ENCODE peak calls at places on chromosomes 13 and 19, in six cellular contexts. T, S, Q, J, X and M are unnamed samples.

GRCh38 chr19:38210458-38210987 is 13.5 kb downstream of the DPF1 start:
- DNase-seq in T (peak), S (no peak), Q (no peak), J (peak), X (no peak), M (no peak)

GRCh38 chr13:42893346-42893745 is 98.7 kb downstream of the EPSTI1 start:
- DNase-seq in T (no peak), S (no peak), Q (no peak), J (peak), X (no peak), M (no peak)

GRCh38 chr19:4914736-4915501 is 5.6 kb downstream of the UHRF1 start:
- DNase-seq in T (peak), S (peak), Q (peak), J (peak), X (peak), M (peak)

GRCh38 chr13:98222081-98222554 is 45.0 kb upstream of the RNF113B start:
- DNase-seq in T (no peak), S (no peak), Q (no peak), J (peak), X (no peak), M (no peak)

GRCh38 chr13:30027569-30028455 is 177.4 kb upstream of the UBL3 start:
- DNase-seq in T (no peak), S (no peak), Q (no peak), J (peak), X (no peak), M (no peak)

GRCh38 chr19:2494447-2495129 is 18.7 kb downstream of the GADD45B start:
- DNase-seq in T (peak), S (peak), Q (peak), J (peak), X (peak), M (peak)

GRCh38 chr19:32196690-32197420 is 148.6 kb upstream of the ZNF507 start:
- DNase-seq in T (no peak), S (no peak), Q (no peak), J (no peak), X (no peak), M (no peak)

GRCh38 chr13:94710881-94711560 is 1.3 kb downstream of the SOX21 start:
- DNase-seq in T (no peak), S (no peak), Q (peak), J (no peak), X (no peak), M (no peak)

GRCh38 chr13:51675385-51675784 is 91.1 kb downstream of the WDFY2 start:
- DNase-seq in T (no peak), S (no peak), Q (no peak), J (no peak), X (no peak), M (no peak)

GRCh38 chr13:98752111-98752941 is at the start of gene SLC15A1:
- DNase-seq in T (no peak), S (no peak), Q (no peak), J (no peak), X (no peak), M (no peak)

GRCh38 chr19:16205205-16206045 is 7.7 kb downstream of the AP1M1 start:
- DNase-seq in T (no peak), S (no peak), Q (no peak), J (no peak), X (no peak), M (no peak)

GRCh38 chr13:66219493-66219892 is 1010.6 kb downstream of the PCDH9 start:
- DNase-seq in T (no peak), S (no peak), Q (no peak), J (no peak), X (no peak), M (no peak)

GRCh38 chr13:37526710-37527446 is 71.7 kb downstream of the POSTN start:
- DNase-seq in T (no peak), S (no peak), Q (no peak), J (no peak), X (no peak), M (no peak)

GRCh38 chr19:2089001-2089711 is 7.0 kb downstream of the MOB3A start:
- DNase-seq in T (no peak), S (no peak), Q (no peak), J (peak), X (no peak), M (no peak)

GRCh38 chr19:17847538-17848366 is at the start of gene JAK3:
- DNase-seq in T (peak), S (peak), Q (no peak), J (peak), X (no peak), M (peak)

GRCh38 chr13:46893221-46893620 is 3.6 kb downstream of the HTR2A start:
- DNase-seq in T (no peak), S (no peak), Q (no peak), J (no peak), X (no peak), M (no peak)

GRCh38 chr19:6062274-6062673 is 48.0 kb downstream of the RFX2 start:
- DNase-seq in T (no peak), S (peak), Q (no peak), J (no peak), X (peak), M (no peak)

GRCh38 chr13:100131863-100132574 is 43.1 kb downstream of the PCCA start:
- DNase-seq in T (no peak), S (no peak), Q (peak), J (peak), X (no peak), M (no peak)

GRCh38 chr19:45638930-45639729 is at the start of gene EML2:
- DNase-seq in T (peak), S (peak), Q (peak), J (no peak), X (peak), M (peak)

GRCh38 chr13:82010780-82011179 is 1669.9 kb upstream of the SPRY2 start:
- DNase-seq in T (no peak), S (no peak), Q (no peak), J (no peak), X (no peak), M (no peak)

GRCh38 chr19:16462757-16463250 is 9.0 kb downstream of the EPS15L1 start:
- DNase-seq in T (no peak), S (no peak), Q (no peak), J (peak), X (no peak), M (no peak)

GRCh38 chr13:102675115-102675514 is 19.7 kb downstream of the METTL21C start:
- DNase-seq in T (no peak), S (no peak), Q (no peak), J (no peak), X (no peak), M (no peak)

GRCh38 chr13:85386424-85386823 is 412.8 kb downstream of the SLITRK6 start:
- DNase-seq in T (no peak), S (no peak), Q (peak), J (no peak), X (no peak), M (no peak)

GRCh38 chr13:106357198-106357597 is 178.3 kb downstream of the EFNB2 start:
- DNase-seq in T (no peak), S (no peak), Q (no peak), J (peak), X (no peak), M (no peak)

GRCh38 chr19:18677156-18677555 is 6.3 kb upstream of the CRTC1 start:
- DNase-seq in T (no peak), S (no peak), Q (no peak), J (no peak), X (no peak), M (no peak)

GRCh38 chr13:84358601-84359000 is 476.3 kb upstream of the SLITRK1 start:
- DNase-seq in T (no peak), S (no peak), Q (no peak), J (no peak), X (no peak), M (no peak)

GRCh38 chr13:66556306-66556705 is 673.8 kb downstream of the PCDH9 start:
- DNase-seq in T (no peak), S (no peak), Q (no peak), J (peak), X (no peak), M (no peak)

GRCh38 chr13:41942462-41943094 is 18.3 kb downstream of the VWA8 start:
- DNase-seq in T (no peak), S (no peak), Q (peak), J (peak), X (no peak), M (no peak)

GRCh38 chr19:22199171-22199570 is 2.4 kb upstream of the ZNF676 start:
- DNase-seq in T (no peak), S (no peak), Q (no peak), J (no peak), X (no peak), M (no peak)

GRCh38 chr13:28411859-28412353 is 83.0 kb downstream of the FLT1 start:
- DNase-seq in T (no peak), S (no peak), Q (no peak), J (peak), X (no peak), M (no peak)

GRCh38 chr19:6572217-6572616 is 18.7 kb downstream of the CD70 start:
- DNase-seq in T (peak), S (no peak), Q (no peak), J (no peak), X (peak), M (no peak)

GRCh38 chr19:37007587-37008220 is 70.5 kb upstream of the ZNF420 start:
- DNase-seq in T (peak), S (no peak), Q (peak), J (no peak), X (peak), M (peak)

GRCh38 chr19:10812902-10813404 is 23.1 kb downstream of the TMED1 start:
- DNase-seq in T (no peak), S (no peak), Q (peak), J (peak), X (peak), M (no peak)
- H3K27ac ChIP-seq in T (no peak), S (no peak), Q (peak), J (peak), X (no peak), M (no peak)

GRCh38 chr13:33544308-33544707 is 258.8 kb upstream of the STARD13 start:
- DNase-seq in T (no peak), S (no peak), Q (no peak), J (no peak), X (no peak), M (no peak)
- H3K27ac ChIP-seq in T (peak), S (peak), Q (no peak), J (peak), X (peak), M (peak)

DNA sequence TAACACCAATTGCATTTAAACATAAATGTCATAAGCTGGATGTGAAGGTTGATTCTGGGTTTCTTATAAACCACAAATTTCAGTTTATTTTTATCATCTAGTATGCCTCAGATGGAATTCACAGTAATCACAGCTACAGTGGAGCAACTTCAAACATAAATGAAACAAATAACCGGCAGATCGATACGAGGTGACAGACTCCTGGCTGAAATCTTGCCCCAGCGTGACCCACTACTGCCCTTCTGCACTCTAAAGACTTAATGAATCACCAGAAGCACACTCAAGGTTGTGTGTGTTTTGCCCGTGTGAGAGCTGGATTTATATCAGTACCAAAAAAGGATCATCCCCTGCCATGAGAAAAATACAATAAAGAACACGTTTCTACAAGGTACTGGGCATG is 161.7 kb downstream of the KLF12 start:
- DNase-seq in T (no peak), S (no peak), Q (no peak), J (no peak), X (no peak), M (no peak)
- H3K27ac ChIP-seq in T (no peak), S (no peak), Q (no peak), J (no peak), X (no peak), M (no peak)

GRCh38 chr19:530133-531008 is 1.2 kb upstream of the CDC34 start:
- DNase-seq in T (no peak), S (no peak), Q (no peak), J (no peak), X (no peak), M (no peak)

GRCh38 chr19:531753-532571 is at the start of gene CDC34:
- DNase-seq in T (no peak), S (no peak), Q (no peak), J (no peak), X (no peak), M (no peak)

GRCh38 chr19:533485-534058 is 2.0 kb downstream of the CDC34 start:
- DNase-seq in T (no peak), S (no peak), Q (no peak), J (no peak), X (no peak), M (no peak)

GRCh38 chr19:532578-533484 is 1.3 kb downstream of the CDC34 start:
- DNase-seq in T (peak), S (peak), Q (peak), J (peak), X (peak), M (peak)

DNA sequence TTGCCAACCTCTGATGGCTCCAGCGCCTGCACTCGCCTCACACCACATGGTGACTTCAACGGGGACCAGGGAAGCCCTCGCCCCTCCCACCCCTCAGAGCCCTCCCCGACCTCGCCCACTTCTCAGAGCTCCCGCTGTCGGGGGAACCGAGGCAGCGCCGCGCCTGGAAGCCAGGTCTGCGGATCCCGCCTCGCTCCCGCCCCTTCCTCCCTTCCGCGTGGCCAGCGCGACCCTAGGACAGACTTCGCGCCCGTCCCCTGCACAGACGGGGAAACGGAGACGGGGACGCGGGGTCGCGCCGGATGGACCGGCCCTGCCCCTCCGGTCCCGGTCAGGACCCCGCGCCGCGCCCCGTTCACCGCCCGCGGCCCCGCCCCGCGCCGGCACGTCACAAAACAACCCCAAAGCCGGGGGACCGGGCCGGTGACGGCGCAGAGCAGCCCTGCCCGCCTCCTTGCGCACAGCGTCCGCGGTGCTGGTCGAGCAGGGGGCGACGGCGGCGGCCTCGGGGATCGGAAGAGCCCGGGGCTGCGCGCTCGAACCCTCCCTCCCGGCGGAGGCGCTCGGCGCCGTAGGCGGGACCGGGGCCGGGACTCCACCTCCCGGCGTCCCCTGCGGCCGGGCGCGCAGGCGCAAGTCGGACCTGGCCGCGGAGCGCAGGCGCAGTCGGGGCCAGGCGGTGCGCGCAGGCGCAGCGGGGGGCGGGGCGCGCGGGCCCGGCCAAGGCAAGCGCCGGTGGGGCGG is 379 bp upstream of the CDC34 start:
- DNase-seq in T (peak), S (peak), Q (peak), J (peak), X (peak), M (peak)
- H3K27ac ChIP-seq in T (peak), S (peak), Q (peak), J (peak), X (peak), M (peak)

GRCh38 chr13:91922969-91923592 is 524.7 kb downstream of the GPC5 start:
- DNase-seq in T (no peak), S (no peak), Q (no peak), J (no peak), X (no peak), M (no peak)
- H3K27ac ChIP-seq in T (no peak), S (no peak), Q (no peak), J (no peak), X (no peak), M (no peak)

GRCh38 chr13:63628310-63628709 is 2212.7 kb upstream of the PCDH20 start:
- DNase-seq in T (no peak), S (no peak), Q (no peak), J (no peak), X (no peak), M (no peak)
- H3K27ac ChIP-seq in T (no peak), S (no peak), Q (no peak), J (no peak), X (no peak), M (no peak)

GRCh38 chr19:14119644-14120496 is 2.3 kb upstream of the PRKACA start:
- DNase-seq in T (no peak), S (no peak), Q (no peak), J (no peak), X (no peak), M (no peak)
- H3K27ac ChIP-seq in T (peak), S (no peak), Q (no peak), J (peak), X (peak), M (no peak)

GRCh38 chr13:20477394-20477793 is 48.3 kb downstream of the CRYL1 start:
- DNase-seq in T (no peak), S (no peak), Q (no peak), J (no peak), X (no peak), M (no peak)

GRCh38 chr13:20487927-20488326 is 37.7 kb downstream of the CRYL1 start:
- DNase-seq in T (no peak), S (no peak), Q (no peak), J (no peak), X (no peak), M (no peak)

GRCh38 chr13:20482818-20483217 is 42.8 kb downstream of the CRYL1 start:
- DNase-seq in T (no peak), S (no peak), Q (no peak), J (no peak), X (no peak), M (no peak)

DNA sequence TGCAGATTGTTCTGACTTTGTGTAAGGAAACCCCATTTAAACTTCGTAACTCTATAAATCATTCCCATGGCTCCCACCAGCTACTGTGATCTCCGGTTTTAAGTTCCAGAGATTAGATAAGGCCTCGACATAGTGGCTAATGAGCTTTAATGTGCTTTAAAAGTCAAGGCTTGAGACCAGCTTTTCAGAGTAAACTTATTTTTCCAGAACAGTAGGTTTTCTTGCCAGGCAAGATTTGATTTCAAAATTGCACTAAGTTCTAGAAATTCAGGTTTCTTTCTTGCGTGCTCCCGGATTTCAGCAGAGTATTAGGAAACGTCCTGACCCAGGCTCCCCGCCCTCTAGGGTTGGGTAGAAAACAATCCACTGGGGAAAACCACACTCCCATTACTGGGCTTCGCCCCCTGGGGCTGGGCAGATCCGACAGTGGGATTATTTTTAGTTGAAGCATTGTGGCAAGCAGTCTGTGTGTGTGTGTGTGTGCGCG is 43.3 kb downstream of the CRYL1 start:
- DNase-seq in T (no peak), S (no peak), Q (no peak), J (no peak), X (no peak), M (no peak)
- H3K27ac ChIP-seq in T (no peak), S (no peak), Q (no peak), J (no peak), X (no peak), M (no peak)

DNA sequence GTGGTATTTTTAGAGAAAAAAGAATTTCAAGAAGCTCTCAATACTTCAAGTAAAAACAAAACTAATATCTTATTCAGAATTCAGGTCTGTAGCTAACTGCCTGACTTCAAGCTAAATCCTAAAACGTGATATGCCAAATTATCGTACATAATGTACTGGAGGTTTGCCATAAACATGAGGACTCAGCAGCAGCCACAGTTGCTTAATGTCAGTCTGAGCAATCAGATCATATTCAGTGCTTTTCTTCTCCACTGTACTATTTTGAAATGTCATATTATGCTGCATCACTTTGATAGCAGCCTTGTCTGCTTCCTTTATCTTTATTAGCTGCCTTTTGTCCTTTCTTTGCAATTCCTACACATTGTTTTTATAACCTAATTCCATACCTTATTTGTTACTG is 265.1 kb upstream of the EDNRB start:
- DNase-seq in T (no peak), S (no peak), Q (no peak), J (peak), X (no peak), M (no peak)
- H3K27ac ChIP-seq in T (no peak), S (no peak), Q (no peak), J (no peak), X (no peak), M (no peak)

DNA sequence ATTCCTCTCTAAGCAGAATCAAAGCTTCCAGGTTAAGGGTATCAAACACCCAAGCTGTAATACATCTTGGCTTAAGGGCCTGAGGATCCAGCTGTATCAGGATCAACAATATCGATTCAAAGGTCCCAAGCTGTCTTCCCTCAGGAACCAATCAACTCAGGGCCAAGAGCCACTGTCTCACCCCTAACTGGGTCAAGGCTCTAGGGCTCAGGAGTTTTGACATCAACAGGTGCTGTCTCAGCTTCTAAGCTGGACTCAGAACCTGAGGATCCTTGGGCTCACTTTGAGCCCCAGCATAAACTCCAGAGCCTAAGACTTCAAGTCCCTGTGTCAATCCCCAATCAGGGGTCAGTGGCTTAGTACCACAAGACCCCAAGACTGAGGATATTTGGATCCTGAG is 917 bp downstream of the FBXW9 start:
- DNase-seq in T (no peak), S (no peak), Q (no peak), J (no peak), X (no peak), M (no peak)
- H3K27ac ChIP-seq in T (no peak), S (peak), Q (no peak), J (no peak), X (no peak), M (no peak)